ENCODE peak calls at places on chromosomes 6 and 20, in five cellular contexts. C is NCI-H1105, F is GM13976, G is aorta, V is foreskin fibroblast. D is an unnamed sample.

GRCh38 chr6:75747371-75747984 is 1.6 kb upstream of the MYO6 start:
- DNase-seq in C (no peak), F (no peak), G (no peak), V (no peak), D (no peak)

GRCh38 chr6:44020664-44021425 is 106.4 kb downstream of the MRPL14 start:
- DNase-seq in C (no peak), F (no peak), G (peak), V (no peak), D (peak)

GRCh38 chr20:23482138-23482537 is 8.8 kb upstream of the CST8 start:
- DNase-seq in C (no peak), F (no peak), G (no peak), V (no peak), D (no peak)

GRCh38 chr6:134873500-134874388 is 76.2 kb downstream of the ALDH8A1 start:
- DNase-seq in C (no peak), F (no peak), G (no peak), V (peak), D (no peak)

GRCh38 chr20:3483784-3484183 is 13.0 kb downstream of the ATRN start:
- DNase-seq in C (no peak), F (no peak), G (no peak), V (peak), D (no peak)

GRCh38 chr6:118660218-118660569 is 8.8 kb upstream of the CEP85L start:
- DNase-seq in C (peak), F (no peak), G (no peak), V (peak), D (no peak)

GRCh38 chr20:1657556-1658334 is at the start of gene SIRPG:
- DNase-seq in C (no peak), F (no peak), G (no peak), V (no peak), D (no peak)

GRCh38 chr6:141587482-141588266 is 545.1 kb upstream of the GJE1 start:
- DNase-seq in C (no peak), F (no peak), G (no peak), V (peak), D (no peak)

GRCh38 chr6:21900730-21901129 is 307.2 kb downstream of the SOX4 start:
- DNase-seq in C (no peak), F (no peak), G (no peak), V (peak), D (no peak)

GRCh38 chr6:31636698-31637596 is 15.5 kb downstream of the BAG6 start:
- DNase-seq in C (no peak), F (no peak), G (no peak), V (peak), D (no peak)

GRCh38 chr6:57159127-57159526 is 13.0 kb upstream of the BAG2 start:
- DNase-seq in C (no peak), F (no peak), G (no peak), V (no peak), D (no peak)

GRCh38 chr6:44058617-44059358 is 68.5 kb downstream of the MRPL14 start:
- DNase-seq in C (no peak), F (peak), G (peak), V (peak), D (peak)

GRCh38 chr20:63552481-63553249 is 1.3 kb upstream of the FNDC11 start:
- DNase-seq in C (no peak), F (no peak), G (no peak), V (peak), D (no peak)

GRCh38 chr6:162249907-162250642 is 477.5 kb downstream of the PRKN start:
- DNase-seq in C (no peak), F (no peak), G (no peak), V (no peak), D (no peak)

GRCh38 chr6:43886067-43886461 is 116.1 kb downstream of the VEGFA start:
- DNase-seq in C (no peak), F (no peak), G (no peak), V (no peak), D (no peak)

GRCh38 chr6:52545844-52546119 is 31.1 kb downstream of the TRAM2 start:
- DNase-seq in C (no peak), F (no peak), G (no peak), V (no peak), D (no peak)

GRCh38 chr6:1995521-1996110 is 249.8 kb downstream of the GMDS start:
- DNase-seq in C (no peak), F (no peak), G (no peak), V (peak), D (no peak)

GRCh38 chr6:169450097-169450496 is 196.5 kb upstream of the THBS2 start:
- DNase-seq in C (no peak), F (no peak), G (no peak), V (peak), D (no peak)

GRCh38 chr20:4973330-4974097 is 27.8 kb downstream of the SLC23A2 start:
- DNase-seq in C (no peak), F (peak), G (no peak), V (peak), D (peak)

GRCh38 chr6:158008894-158009891 is 27.5 kb downstream of the SYNJ2 start:
- DNase-seq in C (no peak), F (peak), G (peak), V (peak), D (no peak)

GRCh38 chr20:36210561-36210960 is 25.7 kb upstream of the AAR2 start:
- DNase-seq in C (no peak), F (no peak), G (no peak), V (peak), D (no peak)

GRCh38 chr20:7410150-7410549 is 530.1 kb downstream of the HAO1 start:
- DNase-seq in C (no peak), F (no peak), G (no peak), V (peak), D (no peak)